ENCODE peak calls at places on chromosomes 16 and 17, in eight cellular contexts. C is IMR-90, M is body of pancreas, X is esophagus muscularis mucosa, E is colonic mucosa, G is astrocyte, Z is thoracic aorta, Y is spleen. W is an unnamed sample.

GRCh38 chr16:10961231-10961630 is 16.9 kb downstream of the CLEC16A start:
- DNase-seq in G (peak; percentile 94), Z (peak; percentile 63), M (no peak), X (no peak), E (no peak), C (peak; percentile 95), Y (no peak), W (no peak)

GRCh38 chr17:19307521-19307920 is 55.0 kb downstream of the B9D1 start:
- DNase-seq in C (no peak), X (no peak), Y (peak; percentile 51), E (no peak), Z (no peak), M (no peak), G (no peak), W (no peak)

GRCh38 chr16:53913082-53913870 is 209.3 kb downstream of the FTO start:
- DNase-seq in E (no peak), Z (no peak), X (no peak), Y (no peak), M (no peak), C (peak; percentile 94), G (peak; percentile 87), W (peak; percentile 37)

GRCh38 chr17:41868568-41868967 is 3.3 kb upstream of the KLHL11 start:
- DNase-seq in C (no peak), Y (no peak), X (no peak), G (no peak), Z (no peak), E (no peak), M (no peak), W (no peak)

GRCh38 chr17:64585146-64585545 is 77.0 kb downstream of the SMURF2 start:
- DNase-seq in C (no peak), X (no peak), Z (no peak), E (no peak), M (no peak), Y (no peak), G (no peak), W (no peak)

GRCh38 chr16:4370570-4371480 is 823 bp upstream of the VASN start:
- DNase-seq in E (peak; percentile 66), X (no peak), Z (peak; percentile 85), M (peak; percentile 42), G (peak; percentile 84), Y (peak; percentile 85), C (peak; percentile 93), W (peak; percentile 67)

GRCh38 chr16:69741519-69741918 is 13.2 kb downstream of the NOB1 start:
- DNase-seq in G (no peak), X (no peak), C (peak; percentile 67), Y (no peak), M (no peak), Z (no peak), E (no peak), W (no peak)

GRCh38 chr16:88706288-88706964 is at the start of the genes CTU2 and RNF166:
- DNase-seq in X (peak; percentile 95), Z (peak; percentile 39), G (peak; percentile 75), Y (peak; percentile 98), E (peak; percentile 90), M (peak; percentile 92), C (peak; percentile 84), W (peak; percentile 87)

GRCh38 chr16:57167951-57168350 is 17.9 kb downstream of the PSME3IP1 start:
- DNase-seq in G (peak; percentile 69), E (no peak), Y (no peak), M (no peak), C (peak; percentile 83), Z (no peak), X (no peak), W (no peak)
- TF ChIP-seq CTCF in G (peak; percentile 78), E (peak; percentile 43), Y (peak; percentile 58), M (peak; percentile 49), C (peak; percentile 78), Z (peak; percentile 19), X (peak; percentile 43), W (peak; percentile 85)

DNA sequence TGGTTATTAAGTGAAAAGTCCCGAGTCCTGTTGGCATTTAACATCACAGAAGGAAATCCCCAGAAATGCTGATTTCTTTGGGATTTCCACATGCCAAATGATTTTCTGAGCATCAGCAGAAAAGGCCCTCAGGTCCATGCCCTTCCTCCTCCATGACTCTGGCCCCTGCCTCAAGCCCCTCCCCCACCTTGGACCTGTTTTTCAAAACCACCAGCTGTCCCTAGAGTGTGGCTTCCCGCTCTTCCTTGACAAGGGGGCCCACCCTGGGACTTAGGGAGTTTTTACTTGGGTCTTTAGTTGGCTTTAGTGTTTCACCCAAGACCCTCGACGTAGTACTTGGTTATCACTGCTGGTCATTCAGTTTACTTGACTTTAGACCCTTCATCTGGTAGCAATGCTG is 68.9 kb downstream of the ARSG start:
- DNase-seq in E (no peak), M (no peak), C (no peak), Y (no peak), X (no peak), G (no peak), Z (no peak), W (no peak)
- H3K27ac ChIP-seq in E (no peak overlapping the region), M (no peak overlapping the region), C (no peak overlapping the region), Y (no peak overlapping the region), X (no peak overlapping the region), G (no peak overlapping the region), Z (no peak overlapping the region), W (no peak overlapping the region)

GRCh38 chr17:2029911-2030778 is at the start of gene DPH1:
- DNase-seq in M (peak; percentile 91), G (peak; percentile 86), Y (peak; percentile 96), E (peak; percentile 92), X (peak; percentile 95), Z (no peak), C (peak; percentile 91), W (peak; percentile 90)
- H3K4me1 ChIP-seq in M (peaks cover 38% of the 10 kb centered on the region), G (peaks cover 13% of the 10 kb centered on the region), Y (peaks cover 35% of the 10 kb centered on the region), E (peaks cover 7% of the 10 kb centered on the region), X (peaks cover 39% of the 10 kb centered on the region), Z (peaks cover 45% of the 10 kb centered on the region), C (peaks cover 15% of the 10 kb centered on the region), W (peaks cover 6% of the 10 kb centered on the region)

GRCh38 chr16:55849536-55849935 is 16.6 kb upstream of the CES1 start:
- DNase-seq in M (no peak), E (no peak), Z (no peak), G (no peak), C (no peak), Y (no peak), X (no peak), W (no peak)
- TF ChIP-seq CTCF in M (no peak), E (no peak), Z (no peak), G (no peak), C (no peak), Y (no peak), X (no peak), W (no peak)

DNA sequence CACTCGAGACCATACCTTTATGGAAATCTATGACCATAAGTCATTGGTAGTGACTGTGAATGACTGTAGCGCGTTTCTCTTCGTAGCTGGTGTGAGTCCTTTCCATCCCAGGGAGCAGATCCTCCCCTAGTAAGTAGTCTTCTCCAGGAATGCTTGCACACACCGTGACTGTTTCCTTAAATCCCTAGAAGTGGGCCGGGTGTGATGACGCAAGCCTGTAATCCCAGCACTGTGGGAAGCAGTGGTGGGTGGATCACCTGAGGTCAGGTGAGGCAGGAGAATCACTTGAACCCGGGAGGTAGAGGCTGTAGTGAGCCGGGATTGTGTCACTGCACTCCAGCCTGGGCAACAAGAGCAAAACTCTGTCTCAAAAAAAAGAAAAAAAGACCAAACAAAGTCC is 70.6 kb downstream of the CRISPLD2 start:
- DNase-seq in X (no peak), G (no peak), Y (no peak), E (no peak), Z (no peak), M (no peak), C (no peak), W (no peak)
- H3K27ac ChIP-seq in X (no peak overlapping the region), G (no peak overlapping the region), Y (peak overlapping the region; percentile 95), E (no peak overlapping the region), Z (no peak overlapping the region), M (no peak overlapping the region), C (no peak overlapping the region), W (no peak overlapping the region)

DNA sequence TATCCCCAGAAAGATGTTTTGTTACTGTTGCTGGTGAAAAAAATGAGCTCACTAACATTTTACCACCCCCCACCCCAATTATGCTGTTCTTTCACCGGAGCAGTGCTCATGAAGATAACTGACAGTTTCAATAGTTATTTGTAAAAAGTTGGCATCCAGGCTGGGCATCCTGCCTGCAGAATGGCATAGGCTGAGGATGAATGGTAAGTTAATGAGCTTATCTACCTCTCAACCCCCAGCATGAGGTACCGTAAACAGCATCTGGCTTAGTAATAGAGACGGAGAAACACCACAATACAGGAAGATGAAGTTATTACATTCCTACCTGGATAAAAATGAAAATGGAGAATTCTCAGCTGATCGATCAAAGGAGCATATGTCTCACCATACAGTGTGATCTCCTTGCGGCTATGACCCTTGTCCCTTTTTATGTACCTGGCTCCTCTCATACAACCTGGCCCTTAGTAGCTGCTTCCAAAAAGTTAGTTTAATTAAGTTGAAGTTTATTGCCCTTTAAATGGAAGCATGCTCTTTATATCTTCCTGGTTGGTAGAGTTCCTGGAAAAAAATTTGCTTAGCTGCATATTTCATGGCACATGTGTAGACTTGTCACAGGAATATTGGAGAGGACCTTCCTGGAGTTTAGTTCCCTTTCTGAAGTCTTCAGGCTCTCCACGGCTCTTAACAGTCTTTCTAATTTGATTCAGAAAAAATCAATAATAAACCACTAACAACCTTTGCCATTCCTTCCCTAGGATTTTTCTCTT is 61.2 kb upstream of the MPHOSPH6 start:
- DNase-seq in C (no peak), X (no peak), Y (no peak), G (no peak), E (no peak), Z (no peak), M (peak; percentile 18), W (no peak)
- H3K4me1 ChIP-seq in C (no peaks in the 10 kb centered on the region), X (no peaks in the 10 kb centered on the region), Y (no peaks in the 10 kb centered on the region), G (no peaks in the 10 kb centered on the region), E (no peaks in the 10 kb centered on the region), Z (no peaks in the 10 kb centered on the region), M (no peaks in the 10 kb centered on the region), W (no peaks in the 10 kb centered on the region)

W was measured in lung.